ENCODE peak calls at places on chromosomes 1 and 21, in nine cellular contexts. Z is RWPE2; N is CD8-positive, alpha-beta memory T cell; V is psoas muscle; P is stomach; F is tibial artery; O is left lung; M is esophagus muscularis mucosa; J is astrocyte. Q is an unnamed sample.

GRCh38 chr1:63935553-63935952 is 161.7 kb downstream of the ROR1 start:
- DNase-seq in O (no peak), J (no peak), V (no peak), Z (no peak), M (no peak), P (no peak), N (no peak), F (no peak), Q (no peak)

GRCh38 chr1:111727056-111727455 is 12.1 kb downstream of the INKA2 start:
- DNase-seq in M (peak; percentile 85), V (no peak), F (no peak), J (no peak), N (no peak), Z (no peak), O (no peak), P (no peak), Q (no peak)

GRCh38 chr1:194297999-194298598 is 1111.7 kb upstream of the B3GALT2 start:
- DNase-seq in P (no peak), F (no peak), M (no peak), N (no peak), Z (no peak), J (no peak), O (no peak), V (no peak), Q (no peak)

GRCh38 chr1:53326598-53327182 is 1.2 kb downstream of the LRP8 start:
- DNase-seq in J (peak; percentile 11), M (no peak), O (no peak), P (no peak), N (no peak), Z (no peak), V (peak; percentile 56), F (no peak), Q (no peak)

GRCh38 chr1:59692591-59692990 is 122.2 kb upstream of the HOOK1 start:
- DNase-seq in F (no peak), V (no peak), N (no peak), Z (no peak), M (peak; percentile 60), J (peak; percentile 93), P (no peak), O (no peak), Q (no peak)

GRCh38 chr1:66436378-66437135 is 97.4 kb upstream of the SGIP1 start:
- DNase-seq in O (no peak), F (no peak), M (peak; percentile 90), N (peak; percentile 21), P (no peak), V (no peak), J (peak; percentile 80), Z (no peak), Q (peak; percentile 62)

GRCh38 chr21:23876925-23877558 is 1730.2 kb downstream of the MRPL39 start:
- DNase-seq in P (no peak), J (no peak), V (no peak), F (no peak), M (no peak), Z (no peak), O (no peak), N (no peak), Q (no peak)

GRCh38 chr1:206663832-206664652 is 20.7 kb upstream of the MAPKAPK2 start:
- DNase-seq in O (peak; percentile 46), V (peak; percentile 79), N (peak; percentile 76), P (peak; percentile 67), Z (no peak), M (peak; percentile 94), F (no peak), J (no peak), Q (no peak)

GRCh38 chr1:152237093-152237492 is 13.1 kb upstream of the HRNR start:
- DNase-seq in Z (no peak), V (no peak), J (no peak), O (no peak), P (no peak), F (no peak), N (no peak), M (no peak), Q (no peak)

GRCh38 chr1:246947255-246947654 is 15.5 kb upstream of the AHCTF1 start:
- DNase-seq in J (peak; percentile 60), O (peak; percentile 41), Z (no peak), M (no peak), V (peak; percentile 55), F (peak; percentile 88), N (no peak), P (peak; percentile 26), Q (no peak)

GRCh38 chr1:156262461-156263287 is 14.8 kb upstream of the PAQR6 start:
- DNase-seq in N (no peak), Z (no peak), M (no peak), J (peak; percentile 90), P (no peak), F (no peak), O (no peak), V (no peak), Q (no peak)
- H3K36me3 ChIP-seq in N (peaks cover 73% of the 10 kb centered on the region), Z (peaks cover 95% of the 10 kb centered on the region), M (peaks cover 78% of the 10 kb centered on the region), J (peaks cover 61% of the 10 kb centered on the region), P (peaks cover 100% of the 10 kb centered on the region), F (peaks cover 85% of the 10 kb centered on the region), O (peaks cover 99% of the 10 kb centered on the region), V (peaks cover 25% of the 10 kb centered on the region), Q (peaks cover 10% of the 10 kb centered on the region)

GRCh38 chr1:16375521-16376359 is 8.7 kb downstream of the SZRD1 start:
- DNase-seq in P (no peak), V (no peak), O (no peak), F (no peak), J (peak; percentile 70), M (no peak), Z (no peak), N (no peak), Q (no peak)

GRCh38 chr1:16371725-16372124 is 4.7 kb downstream of the SZRD1 start:
- DNase-seq in N (no peak), O (no peak), P (no peak), M (no peak), F (no peak), V (no peak), J (peak; percentile 71), Z (no peak), Q (peak; percentile 31)

GRCh38 chr1:16376971-16377370 is 9.9 kb downstream of the SZRD1 start:
- DNase-seq in P (no peak), V (no peak), J (no peak), Z (no peak), M (no peak), O (no peak), F (no peak), N (no peak), Q (no peak)

GRCh38 chr1:16372535-16373340 is 5.7 kb downstream of the SZRD1 start:
- DNase-seq in P (no peak), V (no peak), F (no peak), Z (no peak), J (no peak), N (no peak), O (no peak), M (no peak), Q (no peak)

GRCh38 chr1:16374266-16374665 is 7.2 kb downstream of the SZRD1 start:
- DNase-seq in N (no peak), V (no peak), F (no peak), J (no peak), M (no peak), P (no peak), Z (no peak), O (no peak), Q (no peak)
- H3K36me3 ChIP-seq in N (peaks cover 3% of the 10 kb centered on the region), V (no peaks in the 10 kb centered on the region), F (no peaks in the 10 kb centered on the region), J (no peaks in the 10 kb centered on the region), M (no peaks in the 10 kb centered on the region), P (no peaks in the 10 kb centered on the region), Z (peaks cover 10% of the 10 kb centered on the region), O (no peaks in the 10 kb centered on the region), Q (peaks cover 1% of the 10 kb centered on the region)

GRCh38 chr1:23330846-23331245 is 13.2 kb downstream of the HNRNPR start:
- DNase-seq in Z (no peak), M (no peak), J (no peak), P (no peak), N (no peak), V (no peak), O (no peak), F (no peak), Q (no peak)

DNA sequence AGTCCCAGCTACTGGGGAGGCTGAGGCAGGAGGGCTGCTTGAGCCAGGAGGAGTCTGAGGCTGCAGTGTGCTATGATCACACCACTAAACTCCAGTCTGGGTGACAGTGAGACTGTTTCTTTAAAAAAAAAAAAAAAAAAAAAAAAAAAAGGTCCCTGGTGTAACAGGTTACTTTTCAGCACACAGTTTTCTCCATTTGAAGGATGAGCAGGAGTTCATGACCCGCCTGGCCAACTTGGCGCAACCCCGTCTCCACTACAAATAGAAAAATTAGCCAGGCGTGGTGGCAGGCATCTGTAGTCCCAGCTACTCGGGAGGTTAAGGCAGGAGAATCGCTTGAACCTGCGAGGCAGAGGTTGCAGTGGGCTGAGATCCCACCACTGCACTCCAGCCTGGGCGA is 12.4 kb downstream of the HNRNPR start:
- DNase-seq in P (no peak), N (no peak), J (no peak), M (no peak), O (no peak), V (no peak), Z (no peak), F (no peak), Q (no peak)
- H3K36me3 ChIP-seq in P (peaks cover 99% of the 10 kb centered on the region), N (peaks cover 57% of the 10 kb centered on the region), J (peaks cover 65% of the 10 kb centered on the region), M (peaks cover 53% of the 10 kb centered on the region), O (peaks cover 99% of the 10 kb centered on the region), V (peaks cover 10% of the 10 kb centered on the region), Z (peaks cover 97% of the 10 kb centered on the region), F (peaks cover 60% of the 10 kb centered on the region), Q (peaks cover 2% of the 10 kb centered on the region)

GRCh38 chr1:27548136-27548853 is 55.6 kb downstream of the AHDC1 start:
- DNase-seq in P (no peak), V (no peak), Z (no peak), N (no peak), O (no peak), F (no peak), J (no peak), M (no peak), Q (no peak)
- H3K36me3 ChIP-seq in P (peaks cover 65% of the 10 kb centered on the region), V (no peaks in the 10 kb centered on the region), Z (peaks cover 61% of the 10 kb centered on the region), N (no peaks in the 10 kb centered on the region), O (peaks cover 63% of the 10 kb centered on the region), F (peaks cover 40% of the 10 kb centered on the region), J (peaks cover 2% of the 10 kb centered on the region), M (peaks cover 46% of the 10 kb centered on the region), Q (no peaks in the 10 kb centered on the region)

DNA sequence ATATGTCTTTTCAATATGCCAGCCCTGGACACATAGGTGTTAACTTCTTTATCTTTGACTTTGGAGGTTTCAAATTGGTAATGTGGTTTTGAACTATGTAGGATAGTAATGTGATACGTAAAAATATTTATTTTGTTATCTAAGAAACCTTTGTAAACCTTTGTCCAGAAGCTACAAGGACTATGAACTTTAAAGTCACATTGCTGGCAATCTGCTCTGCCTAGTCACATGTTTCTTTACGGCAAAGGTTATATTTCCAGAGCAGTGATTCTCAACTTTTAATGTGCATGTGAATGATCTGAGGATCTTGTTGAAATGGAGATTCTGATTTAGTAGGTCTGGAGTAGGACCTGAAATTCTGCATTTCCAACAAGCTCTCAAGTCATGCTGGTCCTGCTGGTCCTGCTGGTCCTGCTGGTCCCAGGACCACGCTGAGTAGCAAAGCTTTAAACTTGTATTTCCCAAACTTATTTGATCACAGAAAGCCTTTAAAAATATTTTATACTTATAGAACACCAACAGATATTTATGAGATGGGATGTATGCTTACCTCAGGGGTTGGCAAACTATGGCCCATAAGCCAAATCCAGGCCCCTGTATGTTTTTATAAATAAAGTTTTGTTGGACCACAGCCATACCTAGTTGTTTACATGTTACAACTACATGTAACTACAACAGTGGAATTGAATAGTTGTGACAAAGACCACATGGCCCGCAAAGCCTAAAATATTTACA is 57.9 kb upstream of the QSOX1 start:
- DNase-seq in J (no peak), N (no peak), M (no peak), V (no peak), Z (no peak), P (no peak), O (no peak), F (no peak), Q (no peak)
- H3K36me3 ChIP-seq in J (peaks cover 33% of the 10 kb centered on the region), N (peaks cover 47% of the 10 kb centered on the region), M (peaks cover 17% of the 10 kb centered on the region), V (peaks cover 6% of the 10 kb centered on the region), Z (peaks cover 76% of the 10 kb centered on the region), P (peaks cover 84% of the 10 kb centered on the region), O (peaks cover 90% of the 10 kb centered on the region), F (peaks cover 84% of the 10 kb centered on the region), Q (no peaks in the 10 kb centered on the region)

Q was measured in kidney epithelial cell.